ENCODE peak calls at places on chromosomes 6 and 20, in seven cellular contexts. O, D, N, Y, E, B and S are unnamed samples.

GRCh38 chr6:168037242-168037641 is 39.8 kb downstream of the KIF25 start:
- DNase-seq in E (no peak), B (no peak), N (no peak), Y (peak; percentile 43), O (no peak), D (peak; percentile 27), S (peak; percentile 66)

GRCh38 chr20:58264271-58264670 is 35.8 kb upstream of the ANKRD60 start:
- DNase-seq in E (no peak), Y (no peak), O (no peak), D (no peak), B (no peak), N (no peak), S (no peak)

GRCh38 chr6:109048670-109049415 is 45.8 kb downstream of the SESN1 start:
- DNase-seq in Y (no peak), B (no peak), D (no peak), E (no peak), N (no peak), O (no peak), S (no peak)

GRCh38 chr20:59159822-59160740 is 3.5 kb upstream of the ZNF831 start:
- DNase-seq in O (peak; percentile 21), B (no peak), N (peak; percentile 7), E (no peak), D (no peak), Y (no peak), S (no peak)

GRCh38 chr6:98828991-98829411 is 5.4 kb upstream of the POU3F2 start:
- DNase-seq in D (no peak), N (no peak), Y (peak; percentile 62), E (no peak), O (no peak), B (no peak), S (peak; percentile 35)

GRCh38 chr6:487956-488355 is 96.4 kb downstream of the IRF4 start:
- DNase-seq in Y (no peak), N (no peak), O (peak; percentile 35), E (peak; percentile 94), B (no peak), D (peak; percentile 96), S (peak; percentile 95)

GRCh38 chr6:96014846-96015245 is 928 bp upstream of the FUT9 start:
- DNase-seq in N (no peak), B (no peak), O (peak; percentile 81), E (no peak), Y (no peak), D (no peak), S (no peak)

GRCh38 chr6:52059821-52060220 is 27.6 kb downstream of the PKHD1 start:
- DNase-seq in E (no peak), Y (no peak), D (no peak), B (no peak), O (no peak), N (no peak), S (no peak)

GRCh38 chr6:74851598-74851997 is 354.3 kb downstream of the COL12A1 start:
- DNase-seq in E (no peak), B (peak; percentile 66), O (no peak), N (peak; percentile 26), D (no peak), Y (no peak), S (no peak)

GRCh38 chr20:41413169-41413568 is 46.6 kb upstream of the EMILIN3 start:
- DNase-seq in B (no peak), D (no peak), Y (no peak), N (no peak), O (no peak), E (no peak), S (no peak)

GRCh38 chr6:65786815-65787214 is 79.8 kb upstream of the EYS start:
- DNase-seq in N (no peak), O (no peak), Y (no peak), B (no peak), E (no peak), D (no peak), S (peak; percentile 56)

GRCh38 chr20:23049201-23049932 is at the start of gene THBD:
- DNase-seq in N (peak; percentile 93), Y (peak; percentile 64), O (no peak), E (peak; percentile 29), B (peak; percentile 55), D (peak; percentile 47), S (peak; percentile 13)

GRCh38 chr20:63830821-63831593 is at the start of gene ZBTB46:
- DNase-seq in E (no peak), N (peak; percentile 37), Y (peak; percentile 87), D (peak; percentile 55), B (peak; percentile 60), O (peak; percentile 13), S (no peak)

GRCh38 chr20:2353231-2353630 is 27.5 kb upstream of the TGM6 start:
- DNase-seq in O (no peak), B (no peak), N (no peak), D (no peak), Y (peak; percentile 0), E (no peak), S (no peak)

GRCh38 chr6:24322924-24323323 is 34.9 kb downstream of the DCDC2 start:
- DNase-seq in B (no peak), E (no peak), Y (no peak), D (no peak), O (no peak), N (no peak), S (no peak)

GRCh38 chr6:65091561-65091960 is 615.5 kb downstream of the EYS start:
- DNase-seq in B (no peak), N (no peak), E (no peak), D (no peak), O (no peak), Y (no peak), S (no peak)

GRCh38 chr6:27582928-27583725 is 110.2 kb upstream of the ZNF184 start:
- DNase-seq in N (peak; percentile 63), Y (peak; percentile 58), B (peak; percentile 70), E (no peak), O (peak; percentile 62), D (no peak), S (no peak)